ENCODE peak calls at places on chromosomes 11 and 22, in six cellular contexts. One of them, this sample, is unnamed.

GRCh38 chr22:44437493-44438015 is 60.5 kb downstream of the RTL6 start:
- DNase-seq in A549: no peak
- DNase-seq in fibroblast of lung: no peak
- DNase-seq in epithelial cell of esophagus: peak; percentile 45
- DNase-seq in upper lobe of right lung: no peak
- DNase-seq in esophagus squamous epithelium: no peak
- DNase-seq in this sample: no peak

GRCh38 chr11:13667245-13667644 is 1.2 kb upstream of the FAR1 start:
- DNase-seq in epithelial cell of esophagus: peak; percentile 52
- DNase-seq in fibroblast of lung: no peak
- DNase-seq in upper lobe of right lung: no peak
- DNase-seq in A549: no peak
- DNase-seq in esophagus squamous epithelium: no peak
- DNase-seq in this sample: no peak

GRCh38 chr11:28702450-28702790 is 594.2 kb downstream of the METTL15 start:
- DNase-seq in epithelial cell of esophagus: no peak
- DNase-seq in A549: no peak
- DNase-seq in upper lobe of right lung: no peak
- DNase-seq in fibroblast of lung: no peak
- DNase-seq in esophagus squamous epithelium: no peak
- DNase-seq in this sample: no peak

GRCh38 chr11:117145393-117145761 is 1.3 kb downstream of the PAFAH1B2 start:
- DNase-seq in esophagus squamous epithelium: no peak
- DNase-seq in A549: peak; percentile 38
- DNase-seq in epithelial cell of esophagus: peak; percentile 34
- DNase-seq in fibroblast of lung: peak; percentile 38
- DNase-seq in upper lobe of right lung: no peak
- DNase-seq in this sample: no peak

GRCh38 chr22:45302047-45302446 is 7.7 kb upstream of the FAM118A start:
- DNase-seq in upper lobe of right lung: no peak
- DNase-seq in epithelial cell of esophagus: peak; percentile 51
- DNase-seq in esophagus squamous epithelium: no peak
- DNase-seq in A549: peak; percentile 57
- DNase-seq in fibroblast of lung: peak; percentile 81
- DNase-seq in this sample: no peak

GRCh38 chr11:3877252-3878035 is 22.0 kb downstream of the STIM1 start:
- DNase-seq in epithelial cell of esophagus: peak; percentile 53
- DNase-seq in upper lobe of right lung: no peak
- DNase-seq in fibroblast of lung: no peak
- DNase-seq in A549: no peak
- DNase-seq in esophagus squamous epithelium: no peak
- DNase-seq in this sample: no peak

GRCh38 chr11:66891849-66892660 is 35.2 kb downstream of the LRFN4 start:
- DNase-seq in esophagus squamous epithelium: no peak
- DNase-seq in fibroblast of lung: peak; percentile 97
- DNase-seq in A549: peak; percentile 98
- DNase-seq in epithelial cell of esophagus: peak; percentile 98
- DNase-seq in upper lobe of right lung: no peak
- DNase-seq in this sample: peak; percentile 87

GRCh38 chr11:134001101-134001500 is 44.3 kb upstream of the IGSF9B start:
- DNase-seq in esophagus squamous epithelium: no peak
- DNase-seq in fibroblast of lung: no peak
- DNase-seq in A549: no peak
- DNase-seq in upper lobe of right lung: no peak
- DNase-seq in epithelial cell of esophagus: no peak
- DNase-seq in this sample: no peak

GRCh38 chr22:30267382-30268302 is 991 bp upstream of the OSM start:
- DNase-seq in A549: no peak
- DNase-seq in epithelial cell of esophagus: no peak
- DNase-seq in fibroblast of lung: no peak
- DNase-seq in esophagus squamous epithelium: no peak
- DNase-seq in upper lobe of right lung: no peak
- DNase-seq in this sample: no peak

GRCh38 chr11:76615950-76616349 is 54.6 kb downstream of the LRRC32 start:
- DNase-seq in upper lobe of right lung: no peak
- DNase-seq in epithelial cell of esophagus: peak; percentile 70
- DNase-seq in A549: no peak
- DNase-seq in fibroblast of lung: peak; percentile 49
- DNase-seq in esophagus squamous epithelium: no peak
- DNase-seq in this sample: no peak

GRCh38 chr22:46067159-46068111 is 82.9 kb upstream of the PPARA start:
- DNase-seq in fibroblast of lung: peak; percentile 66
- DNase-seq in A549: no peak
- DNase-seq in esophagus squamous epithelium: no peak
- DNase-seq in upper lobe of right lung: no peak
- DNase-seq in epithelial cell of esophagus: no peak
- DNase-seq in this sample: no peak

GRCh38 chr11:35615911-35616900 is 2.1 kb upstream of the FJX1 start:
- DNase-seq in fibroblast of lung: peak; percentile 80
- DNase-seq in epithelial cell of esophagus: peak; percentile 67
- DNase-seq in esophagus squamous epithelium: no peak
- DNase-seq in upper lobe of right lung: no peak
- DNase-seq in A549: peak; percentile 64
- DNase-seq in this sample: no peak

GRCh38 chr11:10807629-10808552 is 835 bp downstream of the EIF4G2 start:
- DNase-seq in upper lobe of right lung: peak; percentile 86
- DNase-seq in A549: peak; percentile 45
- DNase-seq in esophagus squamous epithelium: peak; percentile 16
- DNase-seq in epithelial cell of esophagus: peak; percentile 50
- DNase-seq in fibroblast of lung: peak; percentile 52
- DNase-seq in this sample: peak; percentile 5

GRCh38 chr11:34013893-34014571 is 37.5 kb upstream of the CAPRIN1 start:
- DNase-seq in fibroblast of lung: no peak
- DNase-seq in epithelial cell of esophagus: no peak
- DNase-seq in upper lobe of right lung: no peak
- DNase-seq in esophagus squamous epithelium: no peak
- DNase-seq in A549: no peak
- DNase-seq in this sample: no peak

GRCh38 chr22:39896313-39896996 is 2.9 kb upstream of the ENTHD1 start:
- DNase-seq in esophagus squamous epithelium: no peak
- DNase-seq in epithelial cell of esophagus: no peak
- DNase-seq in A549: no peak
- DNase-seq in fibroblast of lung: no peak
- DNase-seq in upper lobe of right lung: no peak
- DNase-seq in this sample: no peak

GRCh38 chr11:78041843-78042455 is 18.9 kb upstream of the KCTD14 start:
- DNase-seq in epithelial cell of esophagus: no peak
- DNase-seq in fibroblast of lung: no peak
- DNase-seq in A549: no peak
- DNase-seq in upper lobe of right lung: no peak
- DNase-seq in esophagus squamous epithelium: no peak
- DNase-seq in this sample: no peak

GRCh38 chr11:66011239-66011784 is 496 bp upstream of the CST6 start:
- DNase-seq in upper lobe of right lung: peak; percentile 83
- DNase-seq in epithelial cell of esophagus: peak; percentile 99
- DNase-seq in A549: no peak
- DNase-seq in esophagus squamous epithelium: no peak
- DNase-seq in fibroblast of lung: no peak
- DNase-seq in this sample: no peak

GRCh38 chr11:61657566-61657965 is 22.6 kb upstream of the DAGLA start:
- DNase-seq in fibroblast of lung: no peak
- DNase-seq in epithelial cell of esophagus: peak; percentile 22
- DNase-seq in esophagus squamous epithelium: no peak
- DNase-seq in A549: no peak
- DNase-seq in upper lobe of right lung: no peak
- DNase-seq in this sample: no peak

GRCh38 chr11:79942071-79942470 is 501.2 kb upstream of the TENM4 start:
- DNase-seq in A549: no peak
- DNase-seq in fibroblast of lung: no peak
- DNase-seq in upper lobe of right lung: no peak
- DNase-seq in epithelial cell of esophagus: peak; percentile 70
- DNase-seq in esophagus squamous epithelium: no peak
- DNase-seq in this sample: no peak

GRCh38 chr22:49726022-49726681 is 101.5 kb downstream of the BRD1 start:
- DNase-seq in epithelial cell of esophagus: no peak
- DNase-seq in upper lobe of right lung: no peak
- DNase-seq in esophagus squamous epithelium: no peak
- DNase-seq in A549: no peak
- DNase-seq in fibroblast of lung: no peak
- DNase-seq in this sample: no peak

GRCh38 chr11:75328426-75329277 is 22.8 kb downstream of the ARRB1 start:
- DNase-seq in upper lobe of right lung: peak; percentile 89
- DNase-seq in A549: peak; percentile 85
- DNase-seq in epithelial cell of esophagus: peak; percentile 79
- DNase-seq in esophagus squamous epithelium: no peak
- DNase-seq in fibroblast of lung: peak; percentile 83
- DNase-seq in this sample: no peak

GRCh38 chr22:42644422-42645340 is 4.3 kb upstream of the ATP5MGL start:
- DNase-seq in upper lobe of right lung: peak; percentile 76
- DNase-seq in esophagus squamous epithelium: no peak
- DNase-seq in A549: no peak
- DNase-seq in fibroblast of lung: peak; percentile 42
- DNase-seq in epithelial cell of esophagus: no peak
- DNase-seq in this sample: no peak

GRCh38 chr22:45483918-45484499 is 18.7 kb upstream of the FBLN1 start:
- DNase-seq in esophagus squamous epithelium: no peak
- DNase-seq in A549: no peak
- DNase-seq in upper lobe of right lung: peak; percentile 23
- DNase-seq in epithelial cell of esophagus: no peak
- DNase-seq in fibroblast of lung: no peak
- DNase-seq in this sample: no peak

GRCh38 chr11:119206512-119207299 is 567 bp downstream of the CBL start:
- DNase-seq in fibroblast of lung: no peak
- DNase-seq in esophagus squamous epithelium: peak; percentile 25
- DNase-seq in epithelial cell of esophagus: peak; percentile 24
- DNase-seq in A549: no peak
- DNase-seq in upper lobe of right lung: peak; percentile 90
- DNase-seq in this sample: no peak

GRCh38 chr11:72191961-72192381 is at the start of gene FOLR1:
- DNase-seq in esophagus squamous epithelium: no peak
- DNase-seq in upper lobe of right lung: peak; percentile 84
- DNase-seq in fibroblast of lung: no peak
- DNase-seq in A549: no peak
- DNase-seq in epithelial cell of esophagus: peak; percentile 31
- DNase-seq in this sample: no peak

GRCh38 chr11:61860054-61860903 is 31.1 kb downstream of the FADS3 start:
- DNase-seq in fibroblast of lung: peak; percentile 21
- DNase-seq in epithelial cell of esophagus: no peak
- DNase-seq in A549: peak; percentile 42
- DNase-seq in upper lobe of right lung: no peak
- DNase-seq in esophagus squamous epithelium: no peak
- DNase-seq in this sample: peak; percentile 13

GRCh38 chr22:26903030-26903856 is 245.9 kb downstream of the MIAT start:
- DNase-seq in upper lobe of right lung: no peak
- DNase-seq in esophagus squamous epithelium: no peak
- DNase-seq in A549: no peak
- DNase-seq in epithelial cell of esophagus: no peak
- DNase-seq in fibroblast of lung: no peak
- DNase-seq in this sample: no peak

GRCh38 chr11:61347916-61348461 is 13.7 kb downstream of the CYB561A3 start:
- DNase-seq in epithelial cell of esophagus: no peak
- DNase-seq in fibroblast of lung: peak; percentile 10
- DNase-seq in esophagus squamous epithelium: no peak
- DNase-seq in upper lobe of right lung: peak; percentile 64
- DNase-seq in A549: no peak
- DNase-seq in this sample: no peak

DNA sequence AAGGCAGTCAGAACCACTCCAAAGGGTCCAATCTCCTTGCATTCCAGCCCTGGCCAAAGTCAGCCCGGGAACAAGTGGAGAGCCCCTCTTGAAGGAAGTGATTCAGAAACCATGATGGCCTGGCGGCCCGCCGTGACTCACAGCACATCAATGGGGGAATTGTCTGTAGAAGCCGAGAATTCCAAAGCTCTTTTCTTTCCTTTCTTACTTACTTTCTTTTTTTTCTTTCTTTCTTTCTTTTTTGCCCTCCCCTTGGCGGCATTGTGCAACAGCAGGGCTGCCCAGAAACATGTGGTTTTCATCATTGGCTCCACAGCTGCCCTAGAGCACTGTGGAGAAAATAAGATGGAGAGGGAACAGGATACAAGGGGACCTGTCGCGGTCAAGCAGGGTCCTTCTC is 140.2 kb upstream of the TIMP3 start:
- DNase-seq in A549: no peak
- DNase-seq in esophagus squamous epithelium: no peak
- DNase-seq in upper lobe of right lung: no peak
- DNase-seq in fibroblast of lung: peak; percentile 89
- DNase-seq in epithelial cell of esophagus: peak; percentile 69
- DNase-seq in this sample: peak; percentile 63
- H3K4me3 ChIP-seq in A549: no peak overlapping the region
- H3K4me3 ChIP-seq in esophagus squamous epithelium: no peak overlapping the region
- H3K4me3 ChIP-seq in upper lobe of right lung: no peak overlapping the region
- H3K4me3 ChIP-seq in fibroblast of lung: no peak overlapping the region
- H3K4me3 ChIP-seq in epithelial cell of esophagus: no peak overlapping the region
- H3K4me3 ChIP-seq in this sample: no peak overlapping the region

GRCh38 chr11:7252683-7253213 is 1.0 kb downstream of the SYT9 start:
- DNase-seq in epithelial cell of esophagus: no peak
- DNase-seq in A549: no peak
- DNase-seq in fibroblast of lung: no peak
- DNase-seq in esophagus squamous epithelium: no peak
- DNase-seq in upper lobe of right lung: peak; percentile 56
- DNase-seq in this sample: no peak
- H3K4me3 ChIP-seq in epithelial cell of esophagus: no peak overlapping the region
- H3K4me3 ChIP-seq in A549: peak overlapping the region; percentile 54
- H3K4me3 ChIP-seq in fibroblast of lung: no peak overlapping the region
- H3K4me3 ChIP-seq in esophagus squamous epithelium: peak overlapping the region; percentile 67
- H3K4me3 ChIP-seq in upper lobe of right lung: peak overlapping the region; percentile 50
- H3K4me3 ChIP-seq in this sample: peak overlapping the region; percentile 54

DNA sequence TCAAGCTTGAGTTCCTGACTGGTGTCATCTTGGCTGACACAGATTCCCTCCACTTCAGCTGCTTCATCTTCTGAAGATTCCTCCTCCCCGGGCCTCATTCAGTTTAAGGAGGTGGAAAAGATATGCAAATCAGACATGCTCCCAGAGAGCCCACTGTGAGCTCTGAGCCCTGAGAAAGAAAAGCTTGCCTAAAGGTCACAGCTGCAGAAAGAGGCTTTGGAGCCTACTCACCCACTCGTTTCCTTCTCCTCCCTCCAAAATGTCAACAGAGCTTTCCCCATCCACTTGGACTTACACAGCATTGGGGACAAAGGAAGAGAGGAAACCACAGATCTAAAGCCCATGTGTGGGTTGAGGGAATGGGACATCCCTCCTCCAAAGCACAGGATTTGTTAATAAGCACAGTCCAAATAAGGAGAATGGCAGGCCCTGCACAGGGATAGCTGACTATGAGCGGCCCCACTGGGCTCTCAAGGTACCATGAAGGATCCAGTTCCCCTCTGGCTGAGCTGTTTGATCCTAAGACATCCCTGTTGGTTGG is 158.4 kb downstream of the ETS1 start:
- DNase-seq in fibroblast of lung: no peak
- DNase-seq in upper lobe of right lung: no peak
- DNase-seq in epithelial cell of esophagus: no peak
- DNase-seq in esophagus squamous epithelium: no peak
- DNase-seq in A549: no peak
- DNase-seq in this sample: no peak
- H3K4me3 ChIP-seq in fibroblast of lung: no peak overlapping the region
- H3K4me3 ChIP-seq in upper lobe of right lung: no peak overlapping the region
- H3K4me3 ChIP-seq in epithelial cell of esophagus: no peak overlapping the region
- H3K4me3 ChIP-seq in esophagus squamous epithelium: no peak overlapping the region
- H3K4me3 ChIP-seq in A549: no peak overlapping the region
- H3K4me3 ChIP-seq in this sample: no peak overlapping the region

GRCh38 chr11:43579919-43580276 is 100.6 kb upstream of the HSD17B12 start:
- DNase-seq in epithelial cell of esophagus: no peak
- DNase-seq in fibroblast of lung: no peak
- DNase-seq in esophagus squamous epithelium: no peak
- DNase-seq in upper lobe of right lung: no peak
- DNase-seq in A549: no peak
- DNase-seq in this sample: no peak
- H3K4me3 ChIP-seq in epithelial cell of esophagus: peak overlapping the region; percentile 20
- H3K4me3 ChIP-seq in fibroblast of lung: peak overlapping the region; percentile 43
- H3K4me3 ChIP-seq in esophagus squamous epithelium: peak overlapping the region; percentile 67
- H3K4me3 ChIP-seq in upper lobe of right lung: peak overlapping the region; percentile 43
- H3K4me3 ChIP-seq in A549: peak overlapping the region; percentile 65
- H3K4me3 ChIP-seq in this sample: peak overlapping the region; percentile 58